ENCODE peak calls at places on chromosomes 4 and X, in four cellular contexts. W, T, M and C are unnamed samples.

GRCh38 chrX:53247928-53248327 is 22.9 kb upstream of the KDM5C start:
- DNase-seq in M (no peak), W (no peak), T (no peak), C (no peak)

GRCh38 chrX:138858438-138858837 is 146.9 kb upstream of the FGF13 start:
- DNase-seq in W (peak; percentile 73), M (peak; percentile 92), T (no peak), C (peak; percentile 67)

GRCh38 chr4:182928061-182928460 is 10.9 kb upstream of the DCTD start:
- DNase-seq in W (peak; percentile 36), T (no peak), M (no peak), C (no peak)

GRCh38 chr4:168304744-168305459 is 13.7 kb downstream of the DDX60 start:
- DNase-seq in W (no peak), M (peak; percentile 47), T (no peak), C (peak; percentile 96)

GRCh38 chrX:38627683-38628082 is 66.3 kb downstream of the TSPAN7 start:
- DNase-seq in M (peak; percentile 3), T (no peak), W (peak; percentile 86), C (no peak)

GRCh38 chrX:30659421-30659820 is 6.2 kb downstream of the GK start:
- DNase-seq in W (no peak), M (peak; percentile 58), T (no peak), C (peak; percentile 72)

GRCh38 chrX:10235851-10236250 is 79.1 kb downstream of the CLCN4 start:
- DNase-seq in M (peak; percentile 91), W (no peak), T (no peak), C (no peak)

GRCh38 chr4:186192068-186192751 is 843 bp downstream of the CYP4V2 start:
- DNase-seq in M (peak; percentile 56), T (no peak), W (peak; percentile 73), C (no peak)

GRCh38 chrX:105313596-105313995 is 93.1 kb upstream of the TEX13A start:
- DNase-seq in M (no peak), T (no peak), W (no peak), C (no peak)

GRCh38 chr4:102343964-102344519 is 1.2 kb downstream of the SLC39A8 start:
- DNase-seq in M (peak; percentile 7), W (no peak), T (no peak), C (no peak)

GRCh38 chr4:150318527-150318926 is 240.3 kb downstream of the DCLK2 start:
- DNase-seq in T (no peak), M (no peak), W (no peak), C (no peak)
- H3K27ac ChIP-seq in T (no peak overlapping the region), M (no peak overlapping the region), W (no peak overlapping the region), C (no peak overlapping the region)

GRCh38 chr4:2269618-2270163 is 7.8 kb upstream of the MXD4 start:
- DNase-seq in T (no peak), M (no peak), W (no peak), C (no peak)
- H3K27ac ChIP-seq in T (no peak overlapping the region), M (no peak overlapping the region), W (no peak overlapping the region), C (no peak overlapping the region)

DNA sequence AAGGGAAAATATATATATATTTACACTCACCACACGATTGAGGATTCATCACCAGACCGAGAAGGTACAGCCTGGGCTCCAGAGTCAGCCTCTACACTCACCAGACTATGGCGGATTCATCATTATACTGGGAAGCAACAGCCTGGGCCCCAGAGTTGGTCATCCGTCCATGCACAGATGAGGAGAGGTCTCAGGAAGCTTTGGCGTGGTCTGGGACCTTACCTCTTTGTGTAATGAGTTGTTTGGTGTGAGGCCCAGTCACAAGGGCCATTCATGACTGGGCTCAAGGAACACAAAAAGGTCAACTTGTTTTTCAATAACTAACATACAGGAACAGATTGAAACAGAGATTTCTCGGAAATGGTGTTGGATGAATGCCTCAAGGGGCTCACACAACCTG is 926.1 kb downstream of the FAM133A start:
- DNase-seq in T (no peak), W (no peak), M (no peak), C (no peak)
- H3K27ac ChIP-seq in T (no peak overlapping the region), W (no peak overlapping the region), M (no peak overlapping the region), C (no peak overlapping the region)

DNA sequence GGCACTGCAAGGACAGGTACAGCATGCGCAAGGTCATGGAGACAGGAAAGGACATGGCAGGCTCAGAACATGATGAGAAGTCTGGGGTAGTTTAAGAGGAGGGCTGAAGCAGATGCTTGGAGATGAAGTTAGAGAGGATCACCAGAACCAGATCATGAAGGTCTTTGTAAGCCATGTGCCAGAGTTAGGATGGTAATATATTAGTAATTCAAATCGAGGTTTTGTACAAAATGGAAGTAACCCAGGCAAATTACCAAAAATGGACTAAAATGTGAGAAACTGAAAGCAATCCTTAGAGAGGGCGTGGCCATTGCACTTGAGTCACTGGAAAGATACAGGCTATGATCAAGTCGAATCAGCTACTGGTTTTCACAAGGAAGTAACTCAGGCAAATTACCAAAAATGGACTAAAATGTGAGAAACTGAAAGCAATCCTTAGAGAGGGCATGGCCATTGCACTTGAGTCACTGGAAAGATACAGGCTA is 13.5 kb downstream of the RXFP1 start:
- DNase-seq in M (peak; percentile 87), T (no peak), W (no peak), C (peak; percentile 18)
- H3K27ac ChIP-seq in M (no peak overlapping the region), T (no peak overlapping the region), W (no peak overlapping the region), C (peak overlapping the region; percentile 33)